ENCODE peak calls at places on chromosome 19, in five cellular contexts. J is breast epithelium; E is CD8-positive, alpha-beta T cell; F is iPS DF 6.9; Z is CD4-positive, alpha-beta T cell. W is an unnamed sample.

GRCh38 chr19:42074513-42075363 is 1.2 kb upstream of the ZNF574 start:
- DNase-seq in J (no peak), E (no peak), Z (no peak), F (no peak), W (no peak)

GRCh38 chr19:43467730-43468129 is 2.3 kb upstream of the LYPD3 start:
- DNase-seq in F (no peak), J (no peak), E (no peak), Z (no peak), W (no peak)

GRCh38 chr19:7848779-7849457 is 18.9 kb downstream of the EVI5L start:
- DNase-seq in J (no peak), F (no peak), Z (no peak), E (no peak), W (no peak)

GRCh38 chr19:16143399-16144215 is at the start of gene HSH2D:
- DNase-seq in E (peak), Z (peak), J (peak), F (peak), W (peak)

GRCh38 chr19:32642771-32643170 is 32.2 kb downstream of the ANKRD27 start:
- DNase-seq in J (no peak), E (peak), F (no peak), Z (peak), W (no peak)

GRCh38 chr19:19750842-19751790 is 18.2 kb upstream of the ZNF14 start:
- DNase-seq in E (no peak), F (no peak), Z (no peak), J (no peak), W (no peak)

GRCh38 chr19:54207908-54208783 is 7.5 kb downstream of the RPS9 start:
- DNase-seq in J (no peak), F (no peak), E (no peak), Z (no peak), W (no peak)

GRCh38 chr19:5621945-5622464 is 571 bp downstream of the SAFB2 start:
- DNase-seq in J (no peak), E (no peak), Z (no peak), F (no peak), W (no peak)

GRCh38 chr19:1856345-1856697 is 7.1 kb downstream of the KLF16 start:
- DNase-seq in Z (no peak), J (no peak), E (no peak), F (no peak), W (no peak)

GRCh38 chr19:32658527-32658926 is 16.5 kb downstream of the ANKRD27 start:
- DNase-seq in F (no peak), J (no peak), Z (no peak), E (no peak), W (no peak)

GRCh38 chr19:40348961-40349507 is 539 bp downstream of the PLD3 start:
- DNase-seq in F (no peak), Z (no peak), J (no peak), E (no peak), W (no peak)

GRCh38 chr19:507286-508203 is at the start of gene TPGS1:
- DNase-seq in Z (peak), E (peak), J (peak), F (no peak), W (peak)

DNA sequence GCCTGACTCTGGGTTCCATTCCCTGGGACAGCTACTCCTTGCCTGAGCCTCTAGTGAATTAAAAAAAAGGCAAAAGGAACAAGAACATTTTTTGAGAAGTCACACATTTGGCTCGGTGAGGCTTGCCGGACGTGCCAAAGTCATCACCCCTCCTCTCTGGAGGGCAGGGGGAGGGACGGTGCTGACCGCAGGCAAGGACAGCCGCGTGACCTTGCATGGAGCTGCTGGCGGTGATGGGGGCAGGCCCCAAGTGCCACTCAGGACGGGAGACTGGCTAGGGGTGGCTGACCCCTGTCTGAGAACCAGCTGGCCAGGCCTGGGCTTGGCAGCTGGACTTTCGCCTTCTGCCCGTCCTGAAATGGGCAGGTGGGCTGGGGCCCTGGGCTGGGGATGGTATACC is 26.4 kb downstream of the MAP2K2 start:
- DNase-seq in J (no peak), Z (no peak), E (no peak), F (no peak), W (no peak)
- H3K27ac ChIP-seq in J (peak), Z (no peak), E (no peak), F (no peak), W (no peak)

GRCh38 chr19:48634424-48635262 is 2.5 kb downstream of the DBP start:
- DNase-seq in J (peak), Z (peak), E (peak), F (peak), W (peak)

GRCh38 chr19:48634036-48634342 is 3.2 kb downstream of the DBP start:
- DNase-seq in Z (no peak), J (no peak), F (no peak), E (no peak), W (no peak)

GRCh38 chr19:48636859-48637448 is at the start of gene DBP:
- DNase-seq in Z (peak), J (no peak), E (no peak), F (no peak), W (peak)

GRCh38 chr19:48635966-48636858 is 967 bp downstream of the DBP start:
- DNase-seq in J (no peak), F (no peak), Z (no peak), E (no peak), W (peak)

DNA sequence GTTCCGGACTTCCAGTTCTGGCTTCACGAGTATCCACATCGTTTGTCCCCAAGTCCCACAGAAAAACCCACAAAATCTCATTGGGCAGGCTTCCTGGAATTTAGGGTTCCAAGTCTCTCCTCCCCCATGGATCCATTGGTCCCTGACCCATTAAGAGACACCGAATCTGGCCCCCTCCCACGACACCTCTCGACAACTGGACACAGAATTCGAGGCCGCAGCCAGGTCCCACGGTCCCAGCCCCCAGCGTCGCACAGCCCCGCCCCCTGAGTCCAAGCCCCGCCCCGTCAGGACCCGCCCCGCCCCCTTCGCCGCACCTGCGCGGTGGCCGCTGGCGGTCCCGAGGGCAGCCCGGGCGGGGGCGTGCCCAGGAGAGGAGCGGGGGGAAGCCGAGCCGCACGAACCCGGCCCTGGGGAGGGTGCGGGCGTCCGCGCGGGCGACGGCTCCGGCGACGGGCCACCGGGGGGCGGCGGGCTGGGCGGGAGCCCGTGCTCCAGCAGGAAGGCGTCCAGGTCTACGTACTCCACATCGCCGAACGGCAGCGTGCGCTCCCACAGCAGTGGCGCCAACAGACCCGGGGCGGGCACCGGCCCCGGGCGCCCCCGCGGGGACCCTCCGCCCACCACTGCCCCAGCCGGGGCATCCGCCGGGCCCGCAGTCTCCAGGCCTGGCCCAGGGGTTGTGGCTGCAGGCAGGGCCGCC is 1.8 kb downstream of the DBP start:
- DNase-seq in J (peak), F (no peak), E (peak), Z (peak), W (peak)
- H3K27ac ChIP-seq in J (peak), F (no peak), E (peak), Z (peak), W (peak)

DNA sequence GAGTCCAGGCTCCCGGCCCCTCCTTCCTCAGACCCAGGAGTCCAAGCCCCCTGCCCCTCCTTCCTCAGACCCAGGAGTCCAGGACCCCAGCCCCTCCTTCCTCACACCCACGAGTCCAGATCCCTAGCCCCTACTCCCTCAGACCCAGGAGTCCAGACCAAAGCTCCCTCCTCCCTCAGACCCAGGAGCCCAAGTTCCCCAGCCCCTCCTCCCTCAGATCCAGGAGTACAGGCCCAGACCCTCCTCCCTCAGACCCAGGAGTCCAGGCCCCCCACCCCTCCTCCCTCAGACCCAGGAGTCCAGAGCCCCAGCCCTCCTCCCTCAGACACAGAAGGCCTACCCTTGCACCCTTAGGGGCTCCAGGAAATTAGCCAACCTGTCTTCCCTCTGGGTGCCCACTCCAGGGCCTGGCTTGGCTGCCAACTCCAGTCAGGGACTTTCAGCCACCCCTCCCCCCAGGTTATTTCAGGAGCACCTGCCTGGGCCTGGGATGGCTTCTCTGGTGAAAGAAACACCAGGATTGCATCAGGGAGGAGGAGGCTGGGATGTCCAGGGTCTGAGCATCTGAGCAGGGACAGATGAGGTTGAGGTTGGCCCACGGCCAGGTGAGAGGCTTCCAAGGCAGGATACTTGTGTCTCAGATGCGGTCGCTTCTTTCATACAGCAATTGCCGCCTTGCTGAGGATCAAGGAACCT is at the start of gene FGF21:
- DNase-seq in F (no peak), J (no peak), Z (no peak), E (no peak), W (no peak)
- H3K27ac ChIP-seq in F (no peak), J (no peak), Z (no peak), E (no peak), W (no peak)

GRCh38 chr19:11626252-11626651 is 29.0 kb downstream of the ZNF627 start:
- DNase-seq in F (no peak), E (no peak), Z (no peak), J (no peak), W (no peak)

GRCh38 chr19:11624064-11624463 is 26.8 kb downstream of the ZNF627 start:
- DNase-seq in J (no peak), E (no peak), Z (no peak), F (no peak), W (no peak)
- H3K27ac ChIP-seq in J (no peak), E (no peak), Z (no peak), F (no peak), W (no peak)

GRCh38 chr19:3045885-3046603 is 16.3 kb downstream of the TLE5 start:
- DNase-seq in E (no peak), J (no peak), F (no peak), Z (no peak), W (no peak)
- H3K27ac ChIP-seq in E (no peak), J (peak), F (no peak), Z (peak), W (peak)

GRCh38 chr19:3058821-3059314 is 3.4 kb downstream of the TLE5 start:
- DNase-seq in F (no peak), E (no peak), Z (no peak), J (no peak), W (no peak)
- H3K27ac ChIP-seq in F (no peak), E (no peak), Z (peak), J (peak), W (no peak)

DNA sequence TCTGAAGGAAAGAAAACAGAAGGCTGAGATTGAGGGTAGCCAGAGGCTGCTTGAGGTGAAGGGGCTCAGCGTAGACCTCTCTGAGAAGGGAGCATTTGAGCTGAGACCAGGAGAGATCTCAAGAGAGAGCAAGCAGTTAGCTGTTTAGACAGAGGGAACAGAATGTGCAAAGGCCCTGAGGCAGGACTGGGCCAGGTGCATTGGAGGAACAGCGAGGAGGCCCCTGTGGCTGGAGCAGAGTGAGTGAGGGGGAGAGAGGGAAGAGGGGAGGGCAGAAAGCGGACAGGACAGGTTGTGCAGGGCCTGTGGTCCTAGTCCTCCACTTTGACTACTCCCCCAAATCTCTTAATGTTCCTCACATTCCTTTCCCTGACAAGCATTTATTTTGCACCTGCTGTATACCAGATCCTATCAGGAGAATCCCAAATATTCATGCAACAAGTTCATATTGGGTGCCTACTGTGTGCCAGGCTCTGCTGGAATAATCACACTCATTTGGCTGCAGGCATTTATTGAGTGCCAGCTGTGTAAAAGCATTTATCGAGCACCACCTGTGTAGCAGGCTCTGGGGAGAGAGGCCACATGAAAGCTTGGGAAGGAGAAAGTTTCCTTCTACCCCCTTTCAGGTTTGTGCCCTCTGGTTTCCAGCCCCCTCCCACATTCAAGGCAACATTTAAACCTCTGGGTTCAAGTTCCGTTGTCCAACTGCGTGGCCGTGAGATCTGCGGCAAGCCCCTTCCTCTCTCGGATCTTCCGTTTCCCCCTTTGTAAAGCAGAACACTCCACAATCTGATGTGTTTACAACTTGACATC is 36.5 kb downstream of the NFIC start:
- DNase-seq in Z (no peak), F (no peak), J (no peak), E (no peak), W (no peak)
- H3K27ac ChIP-seq in Z (no peak), F (no peak), J (peak), E (no peak), W (peak)

W was measured in Peyer's patch.